ENCODE peak calls at places on chromosomes 4 and X, in four cellular contexts. C, S, D and T are unnamed samples.

GRCh38 chr4:119750771-119751170 is 122.2 kb upstream of the PDE5A start:
- DNase-seq in C (no peak), S (no peak), D (no peak), T (no peak)

GRCh38 chr4:174401471-174402130 is 117.9 kb downstream of the CEP44 start:
- DNase-seq in C (no peak), S (no peak), D (peak; percentile 10), T (no peak)

GRCh38 chrX:38970845-38971244 is 169.6 kb downstream of the MID1IP1 start:
- DNase-seq in C (no peak), S (no peak), D (no peak), T (no peak)

GRCh38 chrX:149807747-149808458 is 26.2 kb downstream of the MAGEA9 start:
- DNase-seq in C (no peak), S (no peak), D (no peak), T (no peak)

GRCh38 chrX:78102100-78102499 is 1.9 kb upstream of the PGK1 start:
- DNase-seq in C (no peak), S (no peak), D (no peak), T (no peak)

GRCh38 chr4:150302553-150302952 is 224.3 kb downstream of the DCLK2 start:
- DNase-seq in C (no peak), S (no peak), D (no peak), T (no peak)

GRCh38 chr4:89906316-89906715 is 11.7 kb downstream of the MMRN1 start:
- DNase-seq in C (no peak), S (no peak), D (no peak), T (no peak)

GRCh38 chr4:91359714-91360051 is 944.1 kb upstream of the GRID2 start:
- DNase-seq in C (no peak), S (no peak), D (no peak), T (no peak)

GRCh38 chr4:39285853-39286252 is 80.3 kb downstream of the RFC1 start:
- DNase-seq in C (no peak), S (no peak), D (no peak), T (no peak)

GRCh38 chr4:32140636-32141035 is 1420.5 kb downstream of the PCDH7 start:
- DNase-seq in C (no peak), S (no peak), D (no peak), T (no peak)

GRCh38 chr4:18689308-18689915 is 667.9 kb upstream of the LCORL start:
- DNase-seq in C (no peak), S (no peak), D (peak; percentile 61), T (peak; percentile 81)

GRCh38 chrX:68915778-68916177 is 87.0 kb downstream of the EFNB1 start:
- DNase-seq in C (no peak), S (no peak), D (no peak), T (no peak)

GRCh38 chr4:37453004-37453360 is 208.4 kb downstream of the NWD2 start:
- DNase-seq in C (no peak), S (no peak), D (peak; percentile 84), T (peak; percentile 83)

GRCh38 chrX:73916931-73917657 is 354.1 kb downstream of the CHIC1 start:
- DNase-seq in C (no peak), S (no peak), D (peak; percentile 62), T (no peak)

GRCh38 chrX:51852096-51852495 is 41.3 kb upstream of the MAGED1 start:
- DNase-seq in C (no peak), S (no peak), D (peak; percentile 23), T (no peak)

GRCh38 chr4:76753814-76754213 is 144.1 kb downstream of the SOWAHB start:
- DNase-seq in C (no peak), S (no peak), D (no peak), T (no peak)

GRCh38 chr4:105944535-105944934 is 49.3 kb downstream of the NPNT start:
- DNase-seq in C (no peak), S (no peak), D (no peak), T (no peak)